ENCODE peak calls at places on chromosomes 2 and 18, in eight cellular contexts. One of them, this sample, is unnamed.

GRCh38 chr2:170679607-170680079 is 35.5 kb upstream of the SP5 start:
- DNase-seq in NT2/D1: no peak
- DNase-seq in H4: no peak
- DNase-seq in Right ventricle myocardium superior: no peak
- DNase-seq in activated CD4-positive, alpha-beta T cell treated with anti-CD3 and anti-CD28 coated beads, Interleukin-2, amount 50 U/mL, for 48 hours: no peak
- DNase-seq in mesothelial cell of epicardium: peak
- DNase-seq in adipocyte: peak
- DNase-seq in amniotic stem cell: no peak
- DNase-seq in this sample: no peak

GRCh38 chr2:17148298-17149228 is 369.7 kb downstream of the RAD51AP2 start:
- DNase-seq in NT2/D1: peak
- DNase-seq in H4: no peak
- DNase-seq in Right ventricle myocardium superior: peak
- DNase-seq in activated CD4-positive, alpha-beta T cell treated with anti-CD3 and anti-CD28 coated beads, Interleukin-2, amount 50 U/mL, for 48 hours: no peak
- DNase-seq in mesothelial cell of epicardium: no peak
- DNase-seq in adipocyte: peak
- DNase-seq in amniotic stem cell: peak
- DNase-seq in this sample: peak

GRCh38 chr2:10344105-10345066 is 41.7 kb downstream of the HPCAL1 start:
- DNase-seq in NT2/D1: no peak
- DNase-seq in H4: no peak
- DNase-seq in Right ventricle myocardium superior: no peak
- DNase-seq in activated CD4-positive, alpha-beta T cell treated with anti-CD3 and anti-CD28 coated beads, Interleukin-2, amount 50 U/mL, for 48 hours: no peak
- DNase-seq in mesothelial cell of epicardium: no peak
- DNase-seq in adipocyte: peak
- DNase-seq in amniotic stem cell: no peak
- DNase-seq in this sample: peak

GRCh38 chr2:235270291-235270690 is 223.6 kb upstream of the AGAP1 start:
- DNase-seq in NT2/D1: no peak
- DNase-seq in H4: no peak
- DNase-seq in Right ventricle myocardium superior: no peak
- DNase-seq in activated CD4-positive, alpha-beta T cell treated with anti-CD3 and anti-CD28 coated beads, Interleukin-2, amount 50 U/mL, for 48 hours: no peak
- DNase-seq in mesothelial cell of epicardium: no peak
- DNase-seq in adipocyte: no peak
- DNase-seq in amniotic stem cell: no peak
- DNase-seq in this sample: no peak

GRCh38 chr2:177148477-177149154 is 64.0 kb upstream of the HNRNPA3 start:
- DNase-seq in NT2/D1: peak
- DNase-seq in H4: peak
- DNase-seq in Right ventricle myocardium superior: peak
- DNase-seq in activated CD4-positive, alpha-beta T cell treated with anti-CD3 and anti-CD28 coated beads, Interleukin-2, amount 50 U/mL, for 48 hours: peak
- DNase-seq in mesothelial cell of epicardium: peak
- DNase-seq in adipocyte: peak
- DNase-seq in amniotic stem cell: peak
- DNase-seq in this sample: no peak

GRCh38 chr2:219439518-219439917 is 4.9 kb downstream of the SPEG start:
- DNase-seq in NT2/D1: no peak
- DNase-seq in H4: no peak
- DNase-seq in Right ventricle myocardium superior: no peak
- DNase-seq in activated CD4-positive, alpha-beta T cell treated with anti-CD3 and anti-CD28 coated beads, Interleukin-2, amount 50 U/mL, for 48 hours: no peak
- DNase-seq in mesothelial cell of epicardium: no peak
- DNase-seq in adipocyte: no peak
- DNase-seq in amniotic stem cell: no peak
- DNase-seq in this sample: no peak

GRCh38 chr18:59432796-59433195 is 73.7 kb upstream of the LMAN1 start:
- DNase-seq in NT2/D1: no peak
- DNase-seq in H4: no peak
- DNase-seq in Right ventricle myocardium superior: no peak
- DNase-seq in activated CD4-positive, alpha-beta T cell treated with anti-CD3 and anti-CD28 coated beads, Interleukin-2, amount 50 U/mL, for 48 hours: no peak
- DNase-seq in mesothelial cell of epicardium: no peak
- DNase-seq in adipocyte: peak
- DNase-seq in amniotic stem cell: no peak
- DNase-seq in this sample: no peak

GRCh38 chr2:167471734-167472133 is 583.5 kb downstream of the XIRP2 start:
- DNase-seq in NT2/D1: no peak
- DNase-seq in H4: no peak
- DNase-seq in Right ventricle myocardium superior: no peak
- DNase-seq in activated CD4-positive, alpha-beta T cell treated with anti-CD3 and anti-CD28 coated beads, Interleukin-2, amount 50 U/mL, for 48 hours: no peak
- DNase-seq in mesothelial cell of epicardium: no peak
- DNase-seq in adipocyte: no peak
- DNase-seq in amniotic stem cell: no peak
- DNase-seq in this sample: no peak

GRCh38 chr2:173432049-173432754 is 77.5 kb downstream of the CDCA7 start:
- DNase-seq in NT2/D1: no peak
- DNase-seq in H4: peak
- DNase-seq in Right ventricle myocardium superior: no peak
- DNase-seq in activated CD4-positive, alpha-beta T cell treated with anti-CD3 and anti-CD28 coated beads, Interleukin-2, amount 50 U/mL, for 48 hours: no peak
- DNase-seq in mesothelial cell of epicardium: no peak
- DNase-seq in adipocyte: peak
- DNase-seq in amniotic stem cell: no peak
- DNase-seq in this sample: peak

GRCh38 chr18:46226461-46226860 is 122.3 kb downstream of the HAUS1 start:
- DNase-seq in NT2/D1: no peak
- DNase-seq in H4: no peak
- DNase-seq in Right ventricle myocardium superior: no peak
- DNase-seq in activated CD4-positive, alpha-beta T cell treated with anti-CD3 and anti-CD28 coated beads, Interleukin-2, amount 50 U/mL, for 48 hours: no peak
- DNase-seq in mesothelial cell of epicardium: no peak
- DNase-seq in adipocyte: peak
- DNase-seq in amniotic stem cell: peak
- DNase-seq in this sample: no peak

This sample was measured in HL-60.